ENCODE peak calls at places on chromosomes 13 and 19, in five cellular contexts. Y is heart right ventricle, B is HepG2, V is mammary epithelial cell, J is foreskin fibroblast. K is an unnamed sample.

GRCh38 chr19:31166206-31166605 is 183.0 kb downstream of the TSHZ3 start:
- DNase-seq in Y (no peak), J (no peak), V (no peak), B (no peak), K (no peak)

GRCh38 chr19:18846862-18847515 is 15.2 kb downstream of the UPF1 start:
- DNase-seq in V (peak; percentile 59), B (peak; percentile 54), Y (peak; percentile 77), J (peak; percentile 79), K (no peak)

GRCh38 chr13:91375119-91375729 is 23.2 kb upstream of the GPC5 start:
- DNase-seq in Y (no peak), B (no peak), J (no peak), V (no peak), K (no peak)

GRCh38 chr19:57776764-57777296 is 7.4 kb downstream of the ZNF586 start:
- DNase-seq in Y (no peak), B (no peak), V (no peak), J (no peak), K (no peak)

GRCh38 chr19:45598267-45599011 is 3.6 kb downstream of the GPR4 start:
- DNase-seq in Y (peak; percentile 66), B (no peak), V (no peak), J (no peak), K (no peak)

GRCh38 chr19:31408460-31409124 is 59.4 kb upstream of the TSHZ3 start:
- DNase-seq in J (peak; percentile 58), V (peak; percentile 89), Y (peak; percentile 29), B (no peak), K (peak; percentile 57)

GRCh38 chr19:17339088-17339741 is 1.9 kb downstream of the GTPBP3 start:
- DNase-seq in Y (no peak), V (no peak), B (no peak), J (no peak), K (no peak)

GRCh38 chr19:6674868-6675305 is 4.9 kb upstream of the TNFSF14 start:
- DNase-seq in Y (peak; percentile 23), J (peak; percentile 18), V (peak; percentile 72), B (no peak), K (peak; percentile 1)

GRCh38 chr19:58097783-58098681 is at the start of gene ZSCAN18:
- DNase-seq in Y (peak; percentile 99), B (no peak), J (peak; percentile 92), V (peak; percentile 84), K (peak; percentile 71)

GRCh38 chr13:57874530-57874929 is 243.0 kb downstream of the PCDH17 start:
- DNase-seq in V (no peak), B (no peak), Y (peak; percentile 32), J (no peak), K (no peak)

GRCh38 chr19:17090501-17091074 is 15.0 kb downstream of the MYO9B start:
- DNase-seq in B (no peak), Y (no peak), J (no peak), V (peak; percentile 32), K (no peak)

GRCh38 chr13:103315701-103316100 is 249.5 kb upstream of the SLC10A2 start:
- DNase-seq in V (no peak), B (no peak), J (no peak), Y (no peak), K (no peak)

GRCh38 chr19:42111384-42111783 is 20.9 kb downstream of the POU2F2 start:
- DNase-seq in Y (no peak), V (peak; percentile 79), J (peak; percentile 87), B (no peak), K (no peak)

GRCh38 chr13:30551194-30551593 is 66.5 kb upstream of the USPL1 start:
- DNase-seq in J (peak; percentile 11), B (peak; percentile 29), Y (no peak), V (peak; percentile 24), K (no peak)

GRCh38 chr19:5719274-5719960 is 529 bp downstream of the LONP1 start:
- DNase-seq in J (no peak), Y (no peak), B (no peak), V (peak; percentile 33), K (no peak)

GRCh38 chr13:72556945-72557344 is 170.5 kb downstream of the MZT1 start:
- DNase-seq in J (no peak), Y (no peak), B (no peak), V (peak; percentile 62), K (no peak)

GRCh38 chr13:25928941-25929505 is 122.8 kb downstream of the SHISA2 start:
- DNase-seq in Y (no peak), B (no peak), J (no peak), V (no peak), K (no peak)

GRCh38 chr13:49997935-49998334 is 1.1 kb downstream of the TRIM13 start:
- DNase-seq in Y (no peak), B (no peak), J (no peak), V (no peak), K (no peak)

GRCh38 chr19:389246-389934 is 19.6 kb downstream of the C2CD4C start:
- DNase-seq in Y (no peak), V (no peak), J (no peak), B (no peak), K (no peak)

GRCh38 chr19:51448011-51448744 is 10.1 kb downstream of the SIGLEC8 start:
- DNase-seq in V (no peak), J (no peak), B (no peak), Y (no peak), K (no peak)

GRCh38 chr19:991174-991931 is 7.2 kb downstream of the WDR18 start:
- DNase-seq in J (peak; percentile 36), V (no peak), B (no peak), Y (no peak), K (no peak)

GRCh38 chr19:343941-344624 is 513 bp downstream of the MIER2 start:
- DNase-seq in J (no peak), V (no peak), B (no peak), Y (no peak), K (no peak)

GRCh38 chr19:3544742-3545668 is 6.0 kb downstream of the TEKTIP1 start:
- DNase-seq in B (peak; percentile 35), J (no peak), Y (peak; percentile 64), V (peak; percentile 83), K (no peak)

GRCh38 chr13:72696590-72696989 is 30.8 kb downstream of the MZT1 start:
- DNase-seq in Y (no peak), V (no peak), J (no peak), B (no peak), K (no peak)

GRCh38 chr13:100454876-100455275 is 133.7 kb downstream of the GGACT start:
- DNase-seq in V (peak; percentile 63), B (no peak), Y (no peak), J (peak; percentile 34), K (no peak)

GRCh38 chr13:33229446-33230177 is 55.9 kb downstream of the STARD13 start:
- DNase-seq in V (no peak), B (peak; percentile 92), J (no peak), Y (peak; percentile 50), K (peak; percentile 72)

GRCh38 chr13:110965038-110965754 is 50.3 kb upstream of the ANKRD10 start:
- DNase-seq in Y (no peak), V (peak; percentile 96), B (peak; percentile 68), J (peak; percentile 75), K (peak; percentile 39)

GRCh38 chr19:13986348-13986904 is 19.7 kb downstream of the RFX1 start:
- DNase-seq in Y (peak; percentile 90), J (peak; percentile 74), B (no peak), V (no peak), K (no peak)

GRCh38 chr19:40423227-40423566 is 2.6 kb downstream of the SERTAD1 start:
- DNase-seq in J (no peak), V (no peak), B (no peak), Y (no peak), K (no peak)

GRCh38 chr19:40424637-40425449 is 949 bp downstream of the SERTAD1 start:
- DNase-seq in Y (no peak), B (no peak), V (no peak), J (no peak), K (no peak)

GRCh38 chr19:40422428-40423226 is 3.2 kb downstream of the SERTAD1 start:
- DNase-seq in V (no peak), Y (no peak), B (no peak), J (no peak), K (no peak)

GRCh38 chr19:40425450-40426287 is at the start of gene SERTAD1:
- DNase-seq in V (peak; percentile 99), J (peak; percentile 99), B (peak; percentile 98), Y (peak; percentile 100), K (peak; percentile 94)

GRCh38 chr19:40423938-40424337 is 1.9 kb downstream of the SERTAD1 start:
- DNase-seq in B (no peak), J (no peak), Y (no peak), V (no peak), K (no peak)
- H3K4me3 ChIP-seq in B (no peak overlapping the region), J (peak overlapping the region; percentile 98), Y (peak overlapping the region; percentile 85), V (peak overlapping the region; percentile 68), K (peak overlapping the region; percentile 61)

DNA sequence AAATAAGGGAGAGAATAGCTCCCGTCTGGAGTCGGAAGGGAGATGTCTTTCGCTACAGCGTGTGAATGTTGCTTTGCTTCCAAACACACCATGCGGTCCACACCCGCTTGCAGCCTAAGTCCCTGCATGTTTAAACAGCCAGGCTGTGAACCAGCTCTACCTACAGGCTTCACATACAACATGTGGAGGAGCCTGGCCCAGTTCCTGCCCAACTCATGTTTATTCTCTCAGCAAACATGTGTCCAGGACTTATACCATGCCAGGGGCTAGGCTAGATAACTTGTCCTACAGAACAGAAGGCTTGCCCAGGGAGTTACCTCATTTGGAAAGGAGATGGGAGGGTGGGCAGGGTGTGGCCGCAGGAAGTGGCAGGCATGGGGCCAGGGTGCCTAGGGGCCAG is 181.5 kb downstream of the FOXO1 start:
- DNase-seq in V (no peak), B (no peak), J (no peak), Y (no peak), K (no peak)
- H3K4me3 ChIP-seq in V (no peak overlapping the region), B (no peak overlapping the region), J (no peak overlapping the region), Y (no peak overlapping the region), K (no peak overlapping the region)

DNA sequence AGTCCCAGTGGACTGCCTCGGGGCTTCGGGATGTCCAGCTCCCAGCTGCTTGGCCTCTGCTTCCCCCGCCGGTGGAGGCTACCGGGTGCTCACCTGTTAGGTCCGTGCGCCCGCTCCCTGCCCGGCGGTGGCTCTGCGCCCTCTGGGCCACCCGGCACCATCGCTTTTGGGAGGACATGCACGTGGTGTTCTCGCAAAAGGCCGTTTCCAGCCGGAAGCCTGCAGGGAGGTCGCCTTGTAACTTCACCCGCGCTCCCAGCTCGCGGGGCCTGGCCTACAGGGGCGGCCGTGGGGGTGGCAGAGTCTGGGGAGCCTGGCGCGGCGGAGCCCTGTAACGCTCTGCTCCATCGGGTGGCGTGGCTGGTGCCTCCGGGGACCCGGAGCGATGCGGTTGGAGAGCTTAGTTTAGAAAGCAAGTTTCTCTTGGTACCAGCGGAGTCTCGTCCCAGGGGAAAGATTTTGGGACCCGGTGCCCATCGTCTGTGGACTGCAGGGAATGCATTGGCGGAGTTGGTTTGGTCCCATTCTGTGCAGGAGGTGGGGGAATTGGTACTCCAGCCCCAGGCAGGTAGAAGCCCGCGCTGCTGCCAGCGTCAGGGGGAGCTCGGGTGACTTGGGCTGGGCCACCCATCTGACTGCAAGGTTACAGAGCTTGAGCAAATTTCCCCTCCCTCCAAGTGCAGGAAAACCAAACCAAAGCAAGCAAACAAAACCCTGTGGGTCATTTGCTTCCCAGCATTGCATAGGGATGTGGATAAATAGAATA is 673 bp downstream of the SPATA13 start:
- DNase-seq in V (no peak), J (no peak), B (peak; percentile 55), Y (peak; percentile 7), K (no peak)
- H3K4me3 ChIP-seq in V (peak overlapping the region; percentile 46), J (peak overlapping the region; percentile 89), B (peak overlapping the region; percentile 72), Y (peak overlapping the region; percentile 93), K (peak overlapping the region; percentile 89)

DNA sequence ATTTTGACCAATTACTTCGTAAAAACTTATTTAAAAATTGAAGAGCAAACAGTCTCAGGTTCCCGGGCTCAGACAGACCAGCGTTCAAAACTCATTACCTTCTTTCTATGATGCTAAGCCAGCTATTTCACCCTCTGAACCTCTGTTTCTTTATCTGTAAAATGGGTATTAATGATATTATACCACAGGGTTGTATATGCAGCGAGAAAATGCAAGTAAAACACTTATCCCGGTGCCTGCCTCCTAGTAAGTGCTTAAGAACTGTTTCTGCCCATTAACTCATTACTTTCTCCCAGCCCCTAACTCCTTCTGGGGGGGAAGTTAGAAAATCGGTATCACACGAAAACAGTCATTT is 410 bp upstream of the PAK4 start:
- DNase-seq in J (no peak), B (no peak), V (no peak), Y (no peak), K (no peak)
- H3K4me3 ChIP-seq in J (peak overlapping the region; percentile 84), B (peak overlapping the region; percentile 17), V (peak overlapping the region; percentile 41), Y (peak overlapping the region; percentile 79), K (peak overlapping the region; percentile 41)

K was measured in BJ.